ENCODE peak calls at places on chromosomes 4 and X, in four cellular contexts. T, A, P and Y are unnamed samples.

GRCh38 chrX:13153796-13154195 is 109.4 kb upstream of the FAM9C start:
- DNase-seq in T (peak), A (no peak), P (no peak), Y (no peak)

GRCh38 chr4:159428975-159429692 is 326.3 kb downstream of the RAPGEF2 start:
- DNase-seq in T (no peak), A (no peak), P (no peak), Y (no peak)

GRCh38 chrX:143429021-143429570 is 88.2 kb downstream of the SPANXN3 start:
- DNase-seq in T (peak), A (no peak), P (no peak), Y (no peak)

GRCh38 chrX:101452051-101452450 is 33.2 kb upstream of the ARMCX4 start:
- DNase-seq in T (no peak), A (no peak), P (no peak), Y (no peak)

GRCh38 chrX:20221902-20222301 is 44.8 kb downstream of the RPS6KA3 start:
- DNase-seq in T (no peak), A (no peak), P (no peak), Y (no peak)

GRCh38 chr4:74480267-74480666 is 35.3 kb downstream of the AREG start:
- DNase-seq in T (no peak), A (no peak), P (no peak), Y (no peak)

GRCh38 chr4:145132521-145133098 is 34.5 kb downstream of the ABCE1 start:
- DNase-seq in T (no peak), A (no peak), P (no peak), Y (no peak)

GRCh38 chrX:28398352-28398751 is 188.9 kb upstream of the IL1RAPL1 start:
- DNase-seq in T (peak), A (no peak), P (no peak), Y (no peak)

GRCh38 chrX:65690057-65690855 is 22.8 kb downstream of the MSN start:
- DNase-seq in T (peak), A (no peak), P (no peak), Y (no peak)